ENCODE peak calls at places on chromosomes 11 and 22, in four cellular contexts. D, O, Y and U are unnamed samples.

GRCh38 chr22:30169002-30169401 is 77.6 kb downstream of the LIF start:
- DNase-seq in D (no peak), Y (no peak), O (no peak), U (no peak)

GRCh38 chr11:15965562-15966250 is 390.6 kb downstream of the SOX6 start:
- DNase-seq in O (no peak), Y (no peak), D (peak), U (peak)

GRCh38 chr11:48170840-48171233 is 45.8 kb upstream of the OR4B1 start:
- DNase-seq in Y (peak), D (no peak), O (no peak), U (no peak)

GRCh38 chr22:48354082-48354481 is 1473.6 kb downstream of the BRD1 start:
- DNase-seq in D (no peak), Y (no peak), O (no peak), U (no peak)

GRCh38 chr11:82732734-82733443 is 775 bp downstream of the FAM181B start:
- DNase-seq in D (no peak), O (no peak), Y (peak), U (no peak)

GRCh38 chr11:33721291-33721840 is 14.9 kb downstream of the CD59 start:
- DNase-seq in Y (no peak), O (no peak), D (peak), U (peak)

GRCh38 chr11:30244255-30244654 is 13.4 kb downstream of the FSHB start:
- DNase-seq in Y (peak), D (peak), O (no peak), U (peak)

GRCh38 chr11:106495046-106495445 is 417.6 kb downstream of the AASDHPPT start:
- DNase-seq in D (peak), O (no peak), Y (peak), U (peak)

GRCh38 chr11:119161871-119162270 is 6.7 kb upstream of the NLRX1 start:
- DNase-seq in Y (no peak), O (no peak), D (no peak), U (no peak)

GRCh38 chr11:68897441-68897840 is 6.2 kb downstream of the MRPL21 start:
- DNase-seq in D (no peak), O (no peak), Y (no peak), U (no peak)

GRCh38 chr11:20003357-20003756 is 156.9 kb downstream of the DBX1 start:
- DNase-seq in Y (peak), O (no peak), D (peak), U (peak)

GRCh38 chr11:1532606-1533341 is 39.3 kb downstream of the DUSP8 start:
- DNase-seq in Y (no peak), O (no peak), D (peak), U (no peak)

GRCh38 chr22:32531955-32532818 is 57.6 kb downstream of the FBXO7 start:
- DNase-seq in D (peak), Y (peak), O (no peak), U (no peak)

GRCh38 chr11:35487532-35488078 is 37.8 kb downstream of the PAMR1 start:
- DNase-seq in D (peak), Y (peak), O (no peak), U (peak)